ENCODE peak calls at places on chromosomes 2 and 18, in nine cellular contexts. C is left ventricle myocardium inferior, M is neural crest cell, V is dorsolateral prefrontal cortex, H is Caco-2, U is osteocyte, X is HFF-Myc, Y is astrocyte of the spinal cord, W is fibroblast of lung. A is an unnamed sample.

GRCh38 chr2:153963247-153963646 is 91.5 kb downstream of the GALNT13 start:
- DNase-seq in H (no peak), X (no peak), U (no peak), Y (peak), V (no peak), W (peak), C (no peak), M (no peak), A (no peak)

GRCh38 chr18:42053188-42053781 is 98.3 kb downstream of the PIK3C3 start:
- DNase-seq in C (no peak), M (peak), W (peak), H (peak), V (peak), Y (peak), U (no peak), X (peak), A (no peak)

GRCh38 chr2:225122582-225123486 is 80.6 kb upstream of the DOCK10 start:
- DNase-seq in C (no peak), X (no peak), H (peak), Y (peak), U (no peak), V (no peak), W (no peak), M (peak), A (no peak)

GRCh38 chr2:43576983-43577892 is 18.6 kb downstream of the THADA start:
- DNase-seq in W (peak), C (no peak), H (peak), Y (peak), U (no peak), V (no peak), X (no peak), M (no peak), A (peak)

GRCh38 chr2:201522965-201523364 is 71.4 kb downstream of the STRADB start:
- DNase-seq in H (no peak), C (no peak), V (no peak), M (no peak), U (no peak), X (no peak), W (no peak), Y (no peak), A (no peak)

GRCh38 chr18:35038881-35039491 is 2.2 kb upstream of the MAPRE2 start:
- DNase-seq in W (no peak), C (no peak), M (no peak), Y (no peak), V (no peak), X (no peak), U (no peak), H (no peak), A (no peak)

GRCh38 chr2:1829831-1830230 is 85.5 kb upstream of the PXDN start:
- DNase-seq in U (no peak), M (no peak), X (no peak), Y (no peak), H (no peak), W (no peak), V (no peak), C (no peak), A (no peak)

GRCh38 chr2:11030909-11031308 is 119.2 kb downstream of the KCNF1 start:
- DNase-seq in V (no peak), H (no peak), X (no peak), U (no peak), W (no peak), M (no peak), Y (no peak), C (no peak), A (no peak)

GRCh38 chr18:23531912-23532311 is 28.6 kb downstream of the RMC1 start:
- DNase-seq in H (no peak), C (no peak), X (no peak), W (no peak), V (no peak), Y (no peak), M (no peak), U (no peak), A (no peak)

GRCh38 chr18:23530195-23530594 is 26.9 kb downstream of the RMC1 start:
- DNase-seq in X (no peak), H (no peak), V (no peak), M (no peak), Y (no peak), U (no peak), C (no peak), W (no peak), A (no peak)

GRCh38 chr18:23526516-23527063 is 23.3 kb downstream of the RMC1 start:
- DNase-seq in V (no peak), Y (no peak), C (no peak), H (no peak), X (no peak), U (no peak), M (no peak), W (no peak), A (no peak)

GRCh38 chr18:23529597-23529996 is 26.3 kb downstream of the RMC1 start:
- DNase-seq in Y (peak), U (no peak), W (peak), X (no peak), V (no peak), M (no peak), C (no peak), H (no peak), A (peak)

GRCh38 chr18:23528580-23529472 is 25.5 kb downstream of the RMC1 start:
- DNase-seq in Y (no peak), V (no peak), U (no peak), C (peak), H (no peak), M (no peak), X (peak), W (peak), A (no peak)
- TF ChIP-seq CTCF in Y (no peak), V (no peak), U (no peak), C (no peak), H (no peak), M (no peak), X (no peak), W (no peak), A (no peak)

GRCh38 chr18:13500891-13501887 is 225.2 kb downstream of the FAM210A start:
- DNase-seq in Y (peak), M (no peak), W (peak), U (no peak), H (no peak), V (peak), C (peak), X (no peak), A (no peak)

GRCh38 chr18:13501896-13502295 is 224.5 kb downstream of the FAM210A start:
- DNase-seq in Y (no peak), C (no peak), U (no peak), H (no peak), X (no peak), V (no peak), M (no peak), W (peak), A (no peak)

GRCh38 chr18:13502585-13502984 is 223.8 kb downstream of the FAM210A start:
- DNase-seq in V (no peak), X (no peak), M (no peak), W (peak), C (peak), H (no peak), Y (no peak), U (no peak), A (no peak)

GRCh38 chr18:13500227-13500865 is 226.0 kb downstream of the FAM210A start:
- DNase-seq in H (peak), C (peak), Y (peak), W (peak), X (peak), U (no peak), M (peak), V (peak), A (no peak)

GRCh38 chr18:13503839-13504238 is 222.5 kb downstream of the FAM210A start:
- DNase-seq in V (no peak), H (no peak), Y (no peak), C (no peak), M (no peak), U (no peak), W (no peak), X (no peak), A (no peak)
- TF ChIP-seq CTCF in V (no peak), H (no peak), Y (no peak), C (no peak), M (no peak), U (no peak), W (no peak), X (no peak), A (no peak)

GRCh38 chr2:207865210-207865609 is 95.5 kb upstream of the FZD5 start:
- DNase-seq in H (no peak), U (no peak), V (no peak), M (no peak), Y (no peak), W (no peak), X (no peak), C (no peak), A (no peak)

GRCh38 chr2:207863345-207863744 is 93.6 kb upstream of the FZD5 start:
- DNase-seq in M (no peak), Y (no peak), V (no peak), H (no peak), U (no peak), C (no peak), W (no peak), X (no peak), A (no peak)

GRCh38 chr2:207867075-207867474 is 97.4 kb upstream of the FZD5 start:
- DNase-seq in C (no peak), H (no peak), V (no peak), W (peak), X (no peak), Y (no peak), M (no peak), U (no peak), A (no peak)

GRCh38 chr2:207860685-207861084 is 91.0 kb upstream of the FZD5 start:
- DNase-seq in H (no peak), X (no peak), M (no peak), U (no peak), Y (no peak), W (no peak), C (no peak), V (no peak), A (no peak)

DNA sequence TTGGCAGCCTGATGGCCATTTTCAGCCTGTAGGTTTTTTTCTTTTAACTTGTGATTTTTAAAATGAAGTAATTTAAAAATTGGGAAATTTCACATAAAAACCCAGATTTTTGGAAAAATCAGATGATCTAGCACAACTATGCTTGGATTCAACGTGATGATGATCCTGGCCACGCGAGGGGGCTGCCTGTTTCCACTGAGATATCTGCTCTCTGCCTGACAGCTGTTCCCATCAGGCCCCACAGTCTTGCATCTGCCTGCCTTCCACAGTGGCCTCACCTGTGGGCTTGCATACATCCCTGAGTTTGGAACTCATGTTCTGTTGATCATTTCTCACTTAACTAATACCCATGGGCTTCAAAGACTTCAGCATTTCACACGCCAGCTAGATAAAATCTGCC is 92.1 kb upstream of the FZD5 start:
- DNase-seq in M (no peak), C (no peak), U (no peak), X (no peak), V (no peak), W (no peak), Y (no peak), H (no peak), A (no peak)
- TF ChIP-seq CTCF in M (no peak), C (no peak), U (no peak), X (no peak), V (no peak), W (no peak), Y (no peak), H (no peak), A (no peak)

GRCh38 chr2:205934443-205934842 is 151.5 kb downstream of the INO80D start:
- DNase-seq in V (no peak), W (no peak), M (no peak), H (no peak), U (no peak), X (no peak), Y (no peak), C (no peak), A (no peak)
- TF ChIP-seq CTCF in V (no peak), W (no peak), M (peak), H (no peak), U (no peak), X (no peak), Y (peak), C (no peak), A (no peak)

DNA sequence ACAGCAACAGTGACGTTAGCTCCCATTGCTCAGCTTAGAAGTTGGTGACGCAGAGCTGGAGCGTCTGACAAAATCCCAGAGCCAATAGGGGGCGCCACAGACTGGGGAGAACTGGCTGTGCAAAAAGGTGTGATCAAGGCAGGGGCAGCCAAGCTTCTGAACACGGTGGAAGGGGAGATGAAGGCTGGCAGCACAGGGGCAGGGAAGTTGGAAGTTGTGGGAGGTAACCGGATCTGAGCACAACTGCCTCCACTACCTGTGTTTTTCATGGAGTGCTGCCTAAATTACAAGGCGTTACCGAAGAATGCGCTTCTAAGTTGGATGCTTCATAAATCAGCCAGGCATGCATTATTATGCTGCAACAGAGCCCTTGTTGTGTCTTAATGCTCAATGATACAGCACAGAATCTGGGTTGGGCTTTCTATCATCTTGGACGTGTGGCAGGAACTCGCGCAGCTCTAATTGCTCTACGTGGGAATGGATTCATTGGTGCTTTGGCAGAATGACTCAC is 370.0 kb downstream of the SLC4A3 start:
- DNase-seq in V (no peak), Y (peak), U (peak), H (peak), X (no peak), W (peak), M (peak), C (peak), A (no peak)
- TF ChIP-seq CTCF in V (no peak), Y (peak), U (peak), H (no peak), X (peak), W (peak), M (peak), C (peak), A (peak)

GRCh38 chr2:44951124-44951523 is 9.6 kb downstream of the SIX3 start:
- DNase-seq in U (no peak), W (no peak), V (no peak), H (no peak), Y (no peak), M (no peak), C (no peak), X (no peak), A (no peak)

GRCh38 chr2:44951714-44952113 is 10.2 kb downstream of the SIX3 start:
- DNase-seq in H (no peak), X (no peak), M (no peak), C (no peak), U (no peak), V (no peak), Y (no peak), W (no peak), A (no peak)

GRCh38 chr2:44953686-44953976 is 12.1 kb downstream of the SIX3 start:
- DNase-seq in U (no peak), X (no peak), Y (no peak), C (no peak), M (no peak), H (no peak), W (no peak), V (no peak), A (no peak)

GRCh38 chr2:44952806-44953685 is 11.5 kb downstream of the SIX3 start:
- DNase-seq in M (no peak), Y (no peak), V (no peak), W (no peak), X (no peak), U (no peak), H (no peak), C (no peak), A (no peak)

DNA sequence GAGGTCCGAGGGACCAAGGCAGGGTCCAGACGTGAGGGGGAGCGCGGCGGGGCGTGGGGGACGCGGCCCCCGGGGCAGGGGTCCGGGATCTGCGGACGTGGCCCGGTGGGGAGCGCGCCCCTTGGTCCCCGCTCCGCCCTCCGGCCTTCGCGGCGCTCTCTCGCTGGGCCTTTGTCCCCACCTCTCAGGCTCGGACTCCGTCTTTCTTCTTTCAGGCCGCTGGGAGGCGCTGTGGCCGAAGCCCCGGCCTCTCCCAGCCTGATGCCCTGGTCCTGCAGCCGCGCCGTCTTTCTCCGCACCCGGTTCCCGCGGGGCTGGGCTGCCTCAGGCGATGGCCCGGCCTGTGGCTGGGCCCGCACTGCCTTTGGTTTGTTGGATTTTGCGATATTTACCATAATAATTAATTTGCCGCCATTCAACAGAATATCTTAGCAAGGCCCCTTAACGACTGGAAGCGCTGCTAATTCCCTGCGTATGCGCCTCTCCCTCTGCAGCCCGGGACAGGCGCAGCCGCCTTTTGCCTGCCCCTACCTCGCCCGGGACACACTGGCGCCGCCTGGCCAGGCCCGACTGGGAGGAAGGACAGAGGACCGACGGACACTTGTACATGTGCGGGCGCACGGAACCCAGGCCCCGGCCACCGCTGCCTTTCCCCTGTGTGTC is 10.8 kb downstream of the SIX3 start:
- DNase-seq in V (no peak), C (no peak), H (peak), M (peak), W (peak), U (no peak), Y (peak), X (no peak), A (peak)
- TF ChIP-seq CTCF in V (peak), C (peak), H (peak), M (peak), W (peak), U (peak), Y (peak), X (peak), A (peak)

A was measured in PC-9.